ENCODE peak calls at places on chromosomes 7 and 10, in four cellular contexts. P is testis, T is ovary, Z is hepatocyte. S is an unnamed sample.

GRCh38 chr7:19097165-19097885 is 20.1 kb downstream of the TWIST1 start:
- DNase-seq in P (no peak), T (no peak), Z (no peak), S (no peak)

GRCh38 chr7:42662862-42663261 is 249.0 kb downstream of the C7orf25 start:
- DNase-seq in P (no peak), T (no peak), Z (no peak), S (no peak)

GRCh38 chr10:48287417-48288391 is 13.2 kb upstream of the FRMPD2 start:
- DNase-seq in P (peak), T (no peak), Z (peak), S (no peak)

GRCh38 chr7:3430588-3430987 is 129.5 kb downstream of the SDK1 start:
- DNase-seq in P (no peak), T (no peak), Z (no peak), S (no peak)

GRCh38 chr10:116995648-116996047 is 9.3 kb downstream of the SHTN1 start:
- DNase-seq in P (no peak), T (no peak), Z (no peak), S (no peak)

GRCh38 chr7:64874114-64874513 is 29.0 kb upstream of the ZNF273 start:
- DNase-seq in P (no peak), T (no peak), Z (no peak), S (no peak)

GRCh38 chr10:46006219-46006618 is 24.2 kb downstream of the NCOA4 start:
- DNase-seq in P (no peak), T (no peak), Z (no peak), S (no peak)

GRCh38 chr10:77350711-77351119 is 286.9 kb downstream of the KCNMA1 start:
- DNase-seq in P (no peak), T (no peak), Z (peak), S (no peak)

GRCh38 chr10:24407928-24408327 is 199.0 kb downstream of the KIAA1217 start:
- DNase-seq in P (no peak), T (no peak), Z (no peak), S (no peak)

GRCh38 chr7:132077986-132078385 is 498.3 kb downstream of the PLXNA4 start:
- DNase-seq in P (no peak), T (no peak), Z (peak), S (no peak)

GRCh38 chr10:61835069-61835908 is 66.2 kb upstream of the ARID5B start:
- DNase-seq in P (no peak), T (no peak), Z (peak), S (no peak)

GRCh38 chr10:15236340-15236739 is 67.8 kb upstream of the NMT2 start:
- DNase-seq in P (no peak), T (no peak), Z (no peak), S (no peak)

GRCh38 chr7:108034586-108034985 is 31.6 kb upstream of the LAMB1 start:
- DNase-seq in P (no peak), T (no peak), Z (peak), S (no peak)

GRCh38 chr10:44032216-44032615 is 352.7 kb downstream of the CXCL12 start:
- DNase-seq in P (no peak), T (no peak), Z (no peak), S (no peak)

GRCh38 chr10:18368681-18369080 is 228.5 kb downstream of the CACNB2 start:
- DNase-seq in P (no peak), T (no peak), Z (peak), S (no peak)

GRCh38 chr10:3173173-3173878 is 744 bp upstream of the PITRM1 start:
- DNase-seq in P (peak), T (no peak), Z (no peak), S (no peak)

GRCh38 chr10:32384185-32384584 is 37.2 kb upstream of the EPC1 start:
- DNase-seq in P (no peak), T (no peak), Z (peak), S (no peak)

GRCh38 chr7:51727441-51727840 is 410.8 kb upstream of the COBL start:
- DNase-seq in P (no peak), T (no peak), Z (peak), S (no peak)

GRCh38 chr7:51732066-51732465 is 415.5 kb upstream of the COBL start:
- DNase-seq in P (no peak), T (no peak), Z (no peak), S (no peak)

GRCh38 chr7:51731086-51731485 is 414.5 kb upstream of the COBL start:
- DNase-seq in P (no peak), T (no peak), Z (no peak), S (no peak)

GRCh38 chr7:51732951-51733350 is 416.3 kb upstream of the COBL start:
- DNase-seq in P (no peak), T (no peak), Z (no peak), S (no peak)
- TF ChIP-seq CTCF in P (no peak), T (no peak), Z (peak), S (no peak)

GRCh38 chr10:8468477-8468876 is 414.0 kb downstream of the GATA3 start:
- DNase-seq in P (no peak), T (no peak), Z (no peak), S (no peak)

GRCh38 chr10:8477300-8477699 is 422.8 kb downstream of the GATA3 start:
- DNase-seq in P (no peak), T (no peak), Z (no peak), S (no peak)

GRCh38 chr10:8473205-8473604 is 418.7 kb downstream of the GATA3 start:
- DNase-seq in P (no peak), T (no peak), Z (no peak), S (no peak)
- TF ChIP-seq CTCF in P (no peak), T (no peak), Z (no peak), S (no peak)

DNA sequence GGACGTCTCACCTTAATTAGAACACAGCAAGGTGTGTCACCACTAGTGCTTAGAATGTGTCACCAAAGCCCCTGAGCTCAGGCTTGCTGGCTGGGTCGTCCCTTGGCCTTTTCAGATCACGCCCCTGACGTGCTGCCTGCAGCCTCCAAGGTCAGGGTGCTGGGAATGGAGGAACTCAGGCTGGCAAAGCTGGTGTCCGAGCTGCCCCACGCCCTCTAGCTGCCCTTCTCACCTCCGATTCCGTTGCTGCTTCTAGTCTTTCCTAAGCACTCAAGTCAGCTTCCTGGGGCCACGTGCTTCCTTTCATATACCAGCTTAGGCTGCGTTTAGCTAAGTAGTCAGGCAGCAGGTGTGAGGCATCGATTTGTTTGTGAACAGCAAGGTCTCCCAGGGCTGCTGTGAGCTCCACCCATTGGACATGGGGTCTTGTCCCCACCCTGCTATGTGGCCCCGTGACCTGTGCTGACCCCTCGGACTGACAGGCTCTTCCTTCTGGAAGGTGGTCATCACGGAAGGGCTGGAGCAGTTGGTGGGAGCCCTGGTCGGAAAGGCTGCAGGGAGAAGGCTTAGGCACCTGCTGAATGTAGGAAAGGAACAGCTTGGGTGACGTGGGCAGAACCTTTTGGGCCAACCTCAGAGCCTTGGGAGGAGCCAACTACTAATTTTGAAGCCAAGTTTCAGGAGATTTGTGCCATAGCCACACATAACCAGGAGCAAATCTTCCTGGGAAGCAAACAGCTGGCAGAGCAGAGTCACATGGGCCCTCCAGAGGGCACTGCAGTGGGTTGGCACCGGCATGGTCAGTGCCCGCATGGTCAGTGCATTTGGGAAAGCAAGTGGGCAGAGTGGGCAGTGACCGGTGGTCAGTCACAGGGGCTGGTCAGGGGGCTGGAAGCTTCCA is 28.8 kb downstream of the VIPR2 start:
- DNase-seq in P (no peak), T (no peak), Z (no peak), S (peak)
- TF ChIP-seq CTCF in P (no peak), T (no peak), Z (no peak), S (no peak)

GRCh38 chr10:69731184-69731583 is 70.5 kb upstream of the COL13A1 start:
- DNase-seq in P (no peak), T (no peak), Z (peak), S (peak)
- TF ChIP-seq CTCF in P (no peak), T (no peak), Z (no peak), S (peak)

DNA sequence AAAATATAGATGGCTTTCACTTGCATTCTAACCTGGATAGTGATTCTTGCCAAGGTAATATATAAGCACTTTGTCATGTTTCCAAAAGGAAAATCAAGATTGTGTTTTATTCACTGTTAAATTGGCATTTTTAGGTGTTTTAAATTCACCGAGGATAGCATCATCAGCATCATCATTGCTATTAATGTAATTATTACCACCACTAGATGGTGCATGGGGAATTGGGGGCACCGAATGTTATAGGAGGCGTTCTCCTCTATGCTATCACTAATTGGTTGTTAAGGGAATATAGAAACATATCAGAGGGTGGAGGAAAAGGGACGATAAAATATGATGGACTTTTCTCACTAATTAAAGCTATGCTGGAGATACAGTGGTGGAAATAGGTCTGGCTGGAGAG is 95.5 kb downstream of the CELF2 start:
- DNase-seq in P (no peak), T (no peak), Z (no peak), S (no peak)
- TF ChIP-seq CTCF in P (no peak), T (no peak), Z (no peak), S (peak)

GRCh38 chr7:31019509-31019908 is 32.6 kb upstream of the ADCYAP1R1 start:
- DNase-seq in P (no peak), T (no peak), Z (no peak), S (peak)

GRCh38 chr7:31022117-31022516 is 30.0 kb upstream of the ADCYAP1R1 start:
- DNase-seq in P (no peak), T (no peak), Z (no peak), S (peak)

GRCh38 chr7:31020652-31021051 is 31.5 kb upstream of the ADCYAP1R1 start:
- DNase-seq in P (no peak), T (no peak), Z (no peak), S (peak)

GRCh38 chr7:31017036-31017747 is 34.9 kb upstream of the ADCYAP1R1 start:
- DNase-seq in P (no peak), T (no peak), Z (no peak), S (peak)

GRCh38 chr7:31017748-31018120 is 34.4 kb upstream of the ADCYAP1R1 start:
- DNase-seq in P (no peak), T (no peak), Z (no peak), S (peak)
- TF ChIP-seq CTCF in P (no peak), T (no peak), Z (no peak), S (no peak)

S was measured in chondrocyte.